ENCODE peak calls at places on chromosomes 6 and 20, in four cellular contexts. D, W, G and B are unnamed samples.

GRCh38 chr6:56692586-56693245 is 50.0 kb upstream of the DST start:
- DNase-seq in D (no peak), W (no peak), G (peak; percentile 47), B (no peak)

GRCh38 chr20:20003088-20003954 is 13.8 kb upstream of the NAA20 start:
- DNase-seq in W (no peak), D (no peak), G (no peak), B (no peak)

GRCh38 chr6:105484238-105485161 is 81.6 kb upstream of the PREP start:
- DNase-seq in D (no peak), W (no peak), G (peak; percentile 41), B (peak; percentile 22)

GRCh38 chr6:20202070-20202658 is 10.1 kb downstream of the MBOAT1 start:
- DNase-seq in G (peak; percentile 10), W (no peak), D (peak; percentile 57), B (no peak)

GRCh38 chr6:43636312-43636667 is 650 bp downstream of the MAD2L1BP start:
- DNase-seq in D (no peak), W (no peak), G (no peak), B (no peak)

GRCh38 chr6:3023663-3024483 is 24.2 kb downstream of the NQO2 start:
- DNase-seq in D (peak; percentile 63), W (peak; percentile 75), G (no peak), B (peak; percentile 42)

GRCh38 chr20:40251284-40251932 is 437.6 kb downstream of the MAFB start:
- DNase-seq in G (peak; percentile 70), D (no peak), W (no peak), B (peak; percentile 69)

GRCh38 chr20:53943522-53944291 is 126.7 kb downstream of the BCAS1 start:
- DNase-seq in D (no peak), W (no peak), G (peak; percentile 34), B (no peak)

GRCh38 chr6:1013656-1014430 is 298.1 kb upstream of the FOXQ1 start:
- DNase-seq in G (no peak), D (peak; percentile 34), W (no peak), B (no peak)

DNA sequence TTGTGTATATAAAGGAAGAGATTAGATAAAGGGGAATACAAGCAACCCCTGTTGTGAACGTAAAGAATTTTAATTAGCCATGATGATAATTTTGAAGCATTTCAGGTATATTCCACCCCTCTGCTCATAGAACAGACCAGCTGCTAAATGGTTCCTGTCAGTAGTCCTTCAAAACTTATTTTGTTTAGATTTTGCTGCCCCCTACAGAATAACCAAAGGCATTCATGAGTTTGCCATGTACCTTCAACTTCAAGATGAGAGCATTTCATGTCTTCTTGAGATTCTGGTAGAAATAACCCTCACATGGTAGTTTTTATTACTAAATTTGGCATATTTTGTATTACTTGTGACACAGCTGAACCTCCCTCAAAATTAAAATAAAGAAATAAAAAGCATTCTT is 1586.7 kb downstream of the HACE1 start:
- DNase-seq in W (no peak), D (no peak), G (peak; percentile 5), B (no peak)
- TF ChIP-seq SUZ12 in W (no peak), D (no peak), G (no peak), B (no peak)

GRCh38 chr6:32108094-32108627 is 977 bp downstream of the TNXB start:
- DNase-seq in D (no peak), W (no peak), G (no peak), B (no peak)
- H3K4me1 ChIP-seq in D (no peaks in the 10 kb centered on the region), W (peaks cover 9% of the 10 kb centered on the region), G (peaks cover 6% of the 10 kb centered on the region), B (peaks cover 7% of the 10 kb centered on the region)

DNA sequence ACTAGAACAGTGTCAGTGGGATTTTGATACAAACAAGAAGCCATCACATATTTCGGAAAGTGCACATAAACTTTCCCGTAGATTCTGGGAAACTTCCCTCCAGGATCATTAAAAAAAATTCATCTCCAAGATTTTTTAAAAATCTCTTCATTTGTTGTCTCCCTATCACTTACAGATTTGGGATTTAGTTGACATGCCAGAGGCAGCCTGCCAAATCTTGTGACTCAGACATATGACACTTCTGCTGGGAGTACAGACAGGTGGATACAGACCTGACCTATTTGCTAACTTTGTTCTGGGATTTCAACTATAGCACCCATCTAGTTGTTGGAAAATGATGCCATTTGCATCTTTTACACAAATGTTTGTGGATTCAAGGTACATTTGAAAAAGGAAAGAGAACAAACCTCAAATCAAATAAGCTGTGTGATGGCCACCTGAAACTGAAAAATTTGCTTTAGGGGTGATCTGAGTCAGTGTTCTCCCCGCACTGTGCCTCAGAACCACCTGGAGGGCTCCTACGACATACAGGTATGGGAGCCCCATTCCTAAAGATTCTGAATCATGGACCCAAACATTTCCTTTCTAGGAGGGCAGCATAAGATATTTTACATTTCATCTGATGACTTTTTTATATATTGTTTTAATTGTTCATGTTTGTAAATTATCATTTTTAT is 21.9 kb upstream of the CD2AP start:
- DNase-seq in D (no peak), G (no peak), W (no peak), B (no peak)
- TF ChIP-seq YY1 in D (no peak), G (no peak), W (no peak), B (no peak)

DNA sequence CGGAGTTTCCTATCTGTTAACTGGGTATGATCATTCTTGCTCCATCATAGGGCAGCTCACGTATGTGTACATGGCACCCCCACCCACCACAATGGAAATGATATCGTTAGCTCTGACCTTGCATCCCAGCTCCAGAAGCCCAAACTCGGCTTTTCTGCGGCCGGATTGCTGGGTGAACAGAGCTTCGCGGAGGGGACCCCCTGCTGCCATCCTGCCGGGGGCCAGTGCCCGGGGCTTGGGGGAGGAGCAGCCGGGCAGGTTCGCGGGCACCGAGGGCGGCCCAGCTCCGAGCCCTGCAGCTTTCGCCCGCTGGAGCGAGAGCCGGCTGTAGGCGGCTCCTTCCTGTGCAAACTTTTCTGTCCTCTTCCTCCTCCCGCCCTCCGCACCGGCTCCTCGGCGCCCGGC is 24.9 kb upstream of the FUCA2 start:
- DNase-seq in G (no peak), W (no peak), D (no peak), B (no peak)
- TF ChIP-seq SUZ12 in G (no peak), W (no peak), D (no peak), B (peak; percentile 49)

DNA sequence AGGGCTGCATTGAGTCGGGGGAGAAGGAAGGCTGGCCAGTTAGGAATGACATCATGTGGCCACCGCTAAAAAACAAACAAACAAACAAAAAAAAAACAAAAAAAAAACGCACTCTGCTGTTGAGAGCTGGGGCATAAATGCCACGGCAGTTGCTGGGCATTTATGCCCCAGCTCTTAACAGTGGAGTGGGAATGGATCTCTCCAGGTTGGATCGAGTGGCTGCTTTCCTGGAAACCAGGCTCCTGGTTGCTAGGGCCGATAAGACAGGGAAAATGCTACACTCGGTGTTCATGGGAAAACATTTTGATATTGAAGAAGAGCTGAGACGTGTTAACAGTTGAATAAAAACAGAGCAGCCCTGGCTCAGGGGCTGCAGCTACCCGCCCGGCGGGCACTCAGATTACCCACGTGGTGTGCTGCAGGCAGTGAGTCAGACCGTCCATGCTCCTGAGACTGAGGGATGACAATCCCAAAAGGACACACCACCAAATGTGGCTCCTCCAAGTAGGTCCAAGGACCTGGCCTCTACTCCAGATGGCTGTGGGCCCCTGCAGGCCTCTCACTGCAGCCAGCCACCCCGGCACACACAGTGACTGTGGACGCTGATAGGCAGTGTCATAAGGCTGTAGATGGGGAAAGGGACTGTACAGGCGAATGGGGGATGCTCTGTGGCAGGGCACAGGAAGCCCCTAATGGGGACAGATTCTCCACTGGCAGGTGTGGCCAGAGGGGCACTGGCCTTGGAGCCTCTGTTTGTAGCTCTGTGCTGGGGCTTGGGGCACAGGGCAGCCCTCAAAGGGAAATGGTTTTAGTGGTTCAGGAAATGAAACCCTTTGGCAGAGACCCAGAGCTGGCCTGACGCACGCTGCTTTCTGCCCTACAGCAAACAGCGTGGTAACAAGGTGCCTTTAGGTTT is 237.7 kb downstream of the LY86 start:
- DNase-seq in G (no peak), D (peak; percentile 69), W (no peak), B (no peak)
- H3K4me1 ChIP-seq in G (peaks cover 9% of the 10 kb centered on the region), D (peaks cover 23% of the 10 kb centered on the region), W (peaks cover 7% of the 10 kb centered on the region), B (peaks cover 8% of the 10 kb centered on the region)

GRCh38 chr20:37142708-37143107 is 36.4 kb upstream of the RPN2 start:
- DNase-seq in D (no peak), G (no peak), W (no peak), B (no peak)

GRCh38 chr20:37147250-37147649 is 31.9 kb upstream of the RPN2 start:
- DNase-seq in W (no peak), D (no peak), G (no peak), B (no peak)

DNA sequence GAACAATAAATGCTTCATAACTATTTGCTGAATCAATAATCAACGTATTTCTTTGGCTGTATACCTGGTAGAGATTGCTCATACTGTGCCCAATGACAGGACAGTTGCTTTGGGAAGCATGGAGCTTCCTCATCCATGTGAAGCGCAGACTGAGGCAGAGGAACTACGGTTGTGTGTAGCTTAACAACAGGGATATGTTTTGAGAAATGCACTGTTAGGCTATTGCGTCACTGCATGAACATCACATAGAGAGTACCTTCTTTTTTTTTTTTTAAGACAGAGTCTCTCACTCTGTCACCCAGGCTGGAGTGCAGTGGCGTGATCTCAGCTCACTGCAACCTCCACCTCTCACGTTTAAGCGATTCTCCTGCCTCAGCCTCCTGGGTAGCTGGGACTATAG is 34.1 kb upstream of the RPN2 start:
- DNase-seq in D (no peak), W (no peak), G (no peak), B (no peak)
- TF ChIP-seq YY1 in D (no peak), W (no peak), G (no peak), B (no peak)